ENCODE peak calls at places on chromosomes 4 and X, in five cellular contexts. V, G, X, A and S are unnamed samples.
A peak's percentile ranks its signal among the peaks of the same experiment; 100 is the strongest.

GRCh38 chrX:39492495-39493162 is 605.1 kb downstream of the BCOR start:
- DNase-seq in G (no peak), A (no peak), V (no peak), X (no peak), S (no peak)

GRCh38 chr4:74202062-74202586 is 44.2 kb downstream of the MTHFD2L start:
- DNase-seq in V (no peak), A (no peak), X (peak; percentile 53), G (peak; percentile 39), S (no peak)

GRCh38 chr4:3045500-3045850 is 28.9 kb downstream of the HTT-AS start:
- DNase-seq in A (no peak), X (peak; percentile 74), G (peak; percentile 55), V (no peak), S (no peak)

GRCh38 chrX:122818068-122818467 is 366.0 kb upstream of the GRIA3 start:
- DNase-seq in G (no peak), V (no peak), A (no peak), X (no peak), S (no peak)

GRCh38 chr4:51840791-51841190 is 2.2 kb upstream of the DCUN1D4 start:
- DNase-seq in V (peak; percentile 26), G (no peak), X (peak; percentile 37), A (no peak), S (no peak)

GRCh38 chr4:33339762-33340161 is 2619.6 kb downstream of the PCDH7 start:
- DNase-seq in A (no peak), X (no peak), G (no peak), V (no peak), S (no peak)

GRCh38 chr4:6474705-6475457 is 2.5 kb upstream of the PPP2R2C start:
- DNase-seq in V (no peak), X (no peak), G (no peak), A (no peak), S (no peak)

GRCh38 chr4:141802324-141802723 is 165.9 kb downstream of the IL15 start:
- DNase-seq in A (peak; percentile 88), V (peak; percentile 84), G (peak; percentile 52), X (peak; percentile 82), S (peak; percentile 10)

GRCh38 chr4:65538571-65538970 is 131.7 kb downstream of the EPHA5 start:
- DNase-seq in G (no peak), V (peak; percentile 42), X (peak; percentile 0), A (no peak), S (no peak)

GRCh38 chr4:169397762-169398161 is 127.0 kb upstream of the SH3RF1 start:
- DNase-seq in A (no peak), X (peak; percentile 74), V (no peak), G (peak; percentile 65), S (no peak)

GRCh38 chr4:185567828-185568442 is 32.6 kb upstream of the PDLIM3 start:
- DNase-seq in X (peak; percentile 78), G (peak; percentile 91), A (no peak), V (no peak), S (no peak)

GRCh38 chr4:100696531-100696930 is 178.7 kb upstream of the EMCN start:
- DNase-seq in V (no peak), G (no peak), A (no peak), X (no peak), S (no peak)
- H3K4me3 ChIP-seq in V (no peak overlapping the region), G (no peak overlapping the region), A (no peak overlapping the region), X (no peak overlapping the region), S (no peak overlapping the region)

GRCh38 chr4:83386931-83387897 is 52.6 kb upstream of the HPSE start:
- DNase-seq in V (peak; percentile 68), G (no peak), X (no peak), A (no peak), S (no peak)
- TF ChIP-seq CTCF in V (no peak), G (no peak), X (no peak), A (no peak), S (no peak)

GRCh38 chr4:99349338-99349737 is 3.2 kb downstream of the ADH1C start:
- DNase-seq in X (no peak), V (no peak), A (no peak), G (no peak), S (no peak)

GRCh38 chr4:99356992-99357391 is 4.4 kb upstream of the ADH1C start:
- DNase-seq in G (no peak), V (no peak), X (no peak), A (no peak), S (no peak)

GRCh38 chr4:99351487-99351886 is 1.1 kb downstream of the ADH1C start:
- DNase-seq in G (no peak), V (no peak), A (no peak), X (no peak), S (no peak)

GRCh38 chr4:99352602-99353580 is at the start of gene ADH1C:
- DNase-seq in V (no peak), G (peak; percentile 76), A (no peak), X (peak; percentile 1), S (no peak)
- H3K4me3 ChIP-seq in V (no peak within 1 kb of the TSS), G (peak within 1 kb of the TSS; percentile 15), A (no peak within 1 kb of the TSS), X (no peak within 1 kb of the TSS), S (no peak within 1 kb of the TSS)

GRCh38 chr4:7485096-7485495 is 50.4 kb upstream of the PSAPL1 start:
- DNase-seq in A (no peak), G (no peak), X (no peak), V (no peak), S (no peak)
- TF ChIP-seq CTCF in A (no peak), G (no peak), X (no peak), V (no peak), S (no peak)

GRCh38 chrX:107629533-107629909 is 1.2 kb downstream of the PRPS1 start:
- DNase-seq in A (no peak), G (peak; percentile 38), X (peak; percentile 36), V (peak; percentile 31), S (no peak)

GRCh38 chrX:107627792-107628661 is at the start of gene PRPS1:
- DNase-seq in G (peak; percentile 93), A (peak; percentile 77), X (peak; percentile 95), V (peak; percentile 96), S (peak; percentile 80)

GRCh38 chrX:107630031-107630689 is 1.9 kb downstream of the PRPS1 start:
- DNase-seq in A (no peak), V (no peak), X (no peak), G (no peak), S (no peak)

GRCh38 chrX:107628662-107629532 is 587 bp downstream of the PRPS1 start:
- DNase-seq in G (peak; percentile 14), V (peak; percentile 60), A (no peak), X (peak; percentile 6), S (no peak)

GRCh38 chrX:107632291-107632690 is 4.0 kb downstream of the PRPS1 start:
- DNase-seq in G (no peak), X (no peak), V (no peak), A (no peak), S (no peak)
- H3K4me3 ChIP-seq in G (no peak overlapping the region), X (no peak overlapping the region), V (no peak overlapping the region), A (no peak overlapping the region), S (no peak overlapping the region)

DNA sequence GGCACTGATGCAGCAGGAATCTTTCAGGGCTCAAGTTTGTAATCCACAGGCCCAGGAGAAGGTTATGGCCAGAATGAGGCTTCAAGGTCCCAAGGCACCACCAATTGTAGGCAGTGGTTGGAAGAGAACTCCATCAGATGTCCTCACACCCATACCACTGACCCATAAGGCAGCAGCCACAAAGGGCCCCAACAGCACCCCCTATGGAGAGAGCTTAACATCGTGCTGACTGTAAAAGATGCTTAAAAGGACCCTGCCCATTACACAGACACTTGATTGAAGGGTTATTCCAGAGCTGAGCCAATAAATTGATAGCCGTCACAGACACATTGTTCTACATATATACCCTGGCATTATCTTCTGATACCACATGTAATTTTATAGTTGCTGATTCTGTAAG is 113.7 kb downstream of the SOWAHB start:
- DNase-seq in G (peak; percentile 7), A (no peak), V (no peak), X (no peak), S (no peak)
- TF ChIP-seq CTCF in G (peak; percentile 7), A (peak; percentile 10), V (peak; percentile 37), X (peak; percentile 25), S (peak; percentile 46)

GRCh38 chr4:120286813-120287212 is 220.2 kb upstream of the MAD2L1 start:
- DNase-seq in X (no peak), V (peak; percentile 3), A (no peak), G (peak; percentile 2), S (no peak)
- H3K4me3 ChIP-seq in X (no peak overlapping the region), V (no peak overlapping the region), A (no peak overlapping the region), G (no peak overlapping the region), S (no peak overlapping the region)

GRCh38 chr4:162163892-162164759 is at the start of gene FSTL5:
- DNase-seq in A (no peak), G (peak; percentile 10), X (peak; percentile 2), V (peak; percentile 53), S (peak; percentile 49)
- TF ChIP-seq CTCF in A (no peak), G (no peak), X (no peak), V (no peak), S (no peak)

DNA sequence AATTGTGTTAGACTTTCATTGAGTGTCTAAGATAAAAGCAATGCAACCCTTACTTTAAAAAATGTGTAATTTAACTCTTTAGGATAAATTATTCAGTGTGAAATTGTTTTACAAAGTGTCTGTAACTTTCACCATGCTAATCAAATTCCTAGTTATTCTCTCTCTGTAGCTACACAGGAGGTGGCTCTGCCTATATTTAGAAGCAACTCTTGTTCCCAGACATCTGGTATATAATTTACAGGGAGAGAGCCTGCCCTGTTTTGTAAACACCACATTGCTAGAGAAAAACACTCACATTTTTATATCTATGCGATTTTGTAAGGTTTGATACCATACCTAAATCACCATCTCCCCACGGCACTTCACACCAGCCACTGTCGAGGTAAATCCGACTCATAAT is 35.4 kb upstream of the SPATA4 start:
- DNase-seq in X (no peak), G (no peak), A (no peak), V (no peak), S (no peak)
- H3K4me3 ChIP-seq in X (no peak overlapping the region), G (no peak overlapping the region), A (no peak overlapping the region), V (no peak overlapping the region), S (no peak overlapping the region)